ENCODE peak calls at places on chromosomes 2 and 18, in four cellular contexts. D is WERI-Rb-1, I is heart right ventricle, E is endodermal cell. G is an unnamed sample.

GRCh38 chr2:112055833-112056625 is 960 bp downstream of the TMEM87B start:
- DNase-seq in E (peak), D (peak), I (peak), G (peak)

GRCh38 chr2:152464853-152465470 is 130.0 kb downstream of the FMNL2 start:
- DNase-seq in D (peak), E (no peak), I (no peak), G (no peak)

GRCh38 chr18:61892683-61893303 is at the start of gene RNF152:
- DNase-seq in I (peak), D (peak), E (peak), G (peak)

GRCh38 chr2:240217431-240218301 is 77.2 kb upstream of the OTOS start:
- DNase-seq in I (no peak), D (peak), E (peak), G (peak)

GRCh38 chr2:27638023-27638637 is 9.3 kb downstream of the GPN1 start:
- DNase-seq in I (no peak), D (no peak), E (no peak), G (no peak)

GRCh38 chr2:10028988-10029874 is 14.1 kb upstream of the KLF11 start:
- DNase-seq in I (peak), E (peak), D (peak), G (peak)

GRCh38 chr2:233400341-233400740 is 46.0 kb downstream of the DGKD start:
- DNase-seq in D (no peak), I (no peak), E (peak), G (no peak)

GRCh38 chr2:129178356-129178755 is 801.1 kb upstream of the RAB6C start:
- DNase-seq in E (no peak), D (no peak), I (peak), G (peak)

GRCh38 chr2:68452168-68452890 is 14.8 kb downstream of the FBXO48 start:
- DNase-seq in I (no peak), E (no peak), D (no peak), G (no peak)
- H3K27ac ChIP-seq in I (no peak), E (no peak), D (no peak), G (no peak)

DNA sequence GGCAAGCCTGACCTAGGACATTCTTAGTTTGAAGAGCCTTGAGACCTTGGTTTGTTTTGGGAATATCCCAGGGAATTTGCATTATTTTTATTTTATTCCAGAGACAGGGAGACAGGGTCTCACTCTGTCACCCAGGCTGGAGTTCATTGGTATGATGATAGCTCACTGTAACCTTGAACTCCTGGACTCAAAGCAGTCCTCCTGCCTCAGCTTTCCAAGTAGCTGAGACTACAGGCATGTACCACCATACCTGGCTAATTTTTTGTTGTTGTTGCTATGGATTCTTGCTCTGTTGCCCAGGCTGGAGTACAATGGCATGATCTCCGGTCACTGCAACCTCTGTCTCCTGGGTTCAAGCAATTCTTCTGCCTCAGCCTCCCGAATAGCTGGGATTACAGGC is 4.8 kb downstream of the MTA3 start:
- DNase-seq in I (no peak), E (no peak), D (no peak), G (no peak)
- H3K4me3 ChIP-seq in I (no peak), E (no peak), D (no peak), G (no peak)

GRCh38 chr2:185821467-185821866 is 82.9 kb downstream of the FSIP2 start:
- DNase-seq in E (no peak), I (no peak), D (no peak), G (no peak)
- H3K27ac ChIP-seq in E (no peak), I (no peak), D (no peak), G (no peak)

GRCh38 chr2:218405365-218406208 is 5.9 kb downstream of the CTDSP1 start:
- DNase-seq in E (peak), I (peak), D (peak), G (no peak)

GRCh38 chr2:218404351-218405145 is 4.9 kb downstream of the CTDSP1 start:
- DNase-seq in D (no peak), I (no peak), E (no peak), G (no peak)

GRCh38 chr2:218406949-218407703 is 7.5 kb downstream of the CTDSP1 start:
- DNase-seq in D (peak), E (peak), I (peak), G (peak)

GRCh38 chr2:218407717-218408116 is 8.0 kb downstream of the CTDSP1 start:
- DNase-seq in E (no peak), I (no peak), D (no peak), G (no peak)

DNA sequence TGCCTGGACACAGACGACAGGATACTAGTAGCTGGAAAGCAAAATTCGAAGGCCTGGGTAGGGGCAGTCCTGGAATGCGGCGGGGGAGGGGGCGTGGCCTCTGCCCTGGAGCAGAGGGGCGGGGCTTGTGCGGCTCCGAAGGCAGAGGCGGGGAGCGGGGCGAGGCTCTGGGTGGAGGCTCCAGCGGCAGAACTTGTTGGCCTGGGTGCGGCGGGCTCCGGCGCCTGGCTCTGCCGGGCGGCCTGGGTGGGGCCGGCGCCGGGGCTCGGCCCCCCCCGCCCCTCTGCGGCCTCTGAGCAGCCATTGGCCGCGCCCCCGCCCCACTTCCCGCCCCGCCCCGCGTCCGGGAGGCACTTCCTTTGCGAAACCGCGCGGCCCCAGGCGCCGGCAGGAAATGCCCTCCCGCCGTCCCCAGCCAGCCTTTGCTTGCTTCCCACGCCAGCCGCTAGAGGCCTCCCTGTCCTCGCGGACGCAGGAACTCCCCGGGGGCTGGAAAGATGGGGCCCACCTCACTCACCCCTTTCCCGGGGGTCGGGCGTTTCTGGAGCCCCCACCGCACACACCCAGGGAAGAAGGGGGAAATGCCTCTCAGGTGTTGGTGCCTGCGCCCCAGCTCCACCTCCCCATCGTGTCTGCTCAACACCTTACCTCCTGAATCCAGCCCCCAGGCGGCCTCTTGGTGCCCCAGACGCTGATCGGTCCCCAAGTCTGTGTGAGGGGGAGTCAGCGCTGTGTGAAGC is 6.7 kb downstream of the CTDSP1 start:
- DNase-seq in E (peak), I (peak), D (peak), G (peak)
- H3K4me3 ChIP-seq in E (peak), I (peak), D (peak), G (peak)

DNA sequence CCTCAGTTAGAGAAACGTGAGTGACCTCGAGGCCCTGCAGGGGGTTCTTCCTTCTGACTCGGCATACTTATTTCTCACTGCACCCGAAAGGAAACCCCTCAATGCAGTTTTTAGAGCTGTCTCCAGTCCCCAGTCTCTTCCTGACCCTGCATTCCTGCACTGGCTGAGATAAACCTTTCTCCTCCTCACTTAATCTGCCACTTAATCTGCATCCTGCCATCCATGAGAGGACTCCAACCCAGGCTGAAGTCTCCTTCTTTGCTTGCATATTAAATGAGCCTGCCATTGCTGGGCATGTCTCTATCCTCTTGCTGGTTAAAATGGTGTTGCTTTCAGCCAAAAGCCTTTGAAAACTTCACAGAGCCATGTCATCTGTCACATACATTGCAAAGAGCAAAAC is 125.6 kb upstream of the GATA6 start:
- DNase-seq in D (no peak), I (no peak), E (peak), G (no peak)
- H3K27ac ChIP-seq in D (no peak), I (no peak), E (no peak), G (no peak)

GRCh38 chr2:25215948-25216679 is 47.7 kb upstream of the POMC start:
- DNase-seq in E (peak), I (peak), D (no peak), G (peak)
- H3K4me3 ChIP-seq in E (peak), I (peak), D (no peak), G (peak)

GRCh38 chr2:104638795-104639194 is 215.1 kb upstream of the POU3F3 start:
- DNase-seq in I (no peak), D (no peak), E (no peak), G (no peak)

GRCh38 chr2:104641801-104642200 is 212.1 kb upstream of the POU3F3 start:
- DNase-seq in D (no peak), I (no peak), E (no peak), G (no peak)

GRCh38 chr2:104638162-104638561 is 215.8 kb upstream of the POU3F3 start:
- DNase-seq in E (no peak), D (no peak), I (no peak), G (no peak)
- H3K27ac ChIP-seq in E (peak), D (no peak), I (no peak), G (no peak)

GRCh38 chr2:222883420-222883819 is 22.6 kb downstream of the ACSL3 start:
- DNase-seq in E (no peak), I (no peak), D (no peak), G (no peak)

GRCh38 chr2:222884765-222885424 is 24.1 kb downstream of the ACSL3 start:
- DNase-seq in I (no peak), E (no peak), D (no peak), G (no peak)

GRCh38 chr2:222879602-222879933 is 18.7 kb downstream of the ACSL3 start:
- DNase-seq in I (no peak), D (no peak), E (no peak), G (no peak)

GRCh38 chr2:222884114-222884764 is 23.4 kb downstream of the ACSL3 start:
- DNase-seq in I (no peak), E (no peak), D (peak), G (no peak)

GRCh38 chr2:222882484-222882928 is 21.7 kb downstream of the ACSL3 start:
- DNase-seq in I (no peak), D (no peak), E (no peak), G (no peak)
- H3K4me3 ChIP-seq in I (no peak), D (no peak), E (no peak), G (no peak)

GRCh38 chr2:168155036-168155435 is 92.4 kb downstream of the STK39 start:
- DNase-seq in E (no peak), D (no peak), I (no peak), G (no peak)

GRCh38 chr2:168156661-168157060 is 90.7 kb downstream of the STK39 start:
- DNase-seq in I (peak), E (no peak), D (no peak), G (peak)

GRCh38 chr2:168157070-168157469 is 90.3 kb downstream of the STK39 start:
- DNase-seq in E (no peak), I (no peak), D (no peak), G (no peak)

GRCh38 chr2:168157926-168158325 is 89.5 kb downstream of the STK39 start:
- DNase-seq in D (no peak), I (no peak), E (no peak), G (no peak)

GRCh38 chr2:168155680-168156079 is 91.7 kb downstream of the STK39 start:
- DNase-seq in D (no peak), I (no peak), E (no peak), G (no peak)
- H3K27ac ChIP-seq in D (no peak), I (no peak), E (no peak), G (no peak)

G was measured in heart left ventricle.